ENCODE peak calls at places on chromosomes 1 and 21, in six cellular contexts. N is IMR-90, U is PC-9, W is astrocyte, J is PC-3, K is fibroblast of lung. P is an unnamed sample.

GRCh38 chr1:213244664-213245091 is 193.6 kb downstream of the RPS6KC1 start:
- DNase-seq in N (peak), J (peak), K (peak), U (peak), W (peak), P (peak)

GRCh38 chr21:33403786-33404571 is 766 bp downstream of the IFNGR2 start:
- DNase-seq in U (peak), N (peak), J (peak), W (peak), K (peak), P (peak)

GRCh38 chr1:236507022-236507700 is 16.6 kb upstream of the LGALS8 start:
- DNase-seq in U (no peak), J (no peak), W (peak), N (peak), K (no peak), P (no peak)

GRCh38 chr21:32800056-32800455 is 28.5 kb upstream of the PAXBP1 start:
- DNase-seq in W (no peak), U (no peak), N (peak), K (no peak), J (no peak), P (no peak)

GRCh38 chr1:4964634-4965345 is 310.4 kb downstream of the AJAP1 start:
- DNase-seq in N (no peak), J (no peak), K (no peak), W (no peak), U (no peak), P (no peak)

GRCh38 chr1:77655431-77655974 is 27.0 kb downstream of the ZZZ3 start:
- DNase-seq in J (no peak), U (no peak), W (peak), N (peak), K (no peak), P (no peak)

GRCh38 chr1:201538618-201539551 is at the start of gene NAV1:
- DNase-seq in K (peak), U (peak), J (peak), N (peak), W (peak), P (no peak)

GRCh38 chr1:93758842-93759515 is 77.3 kb upstream of the BCAR3 start:
- DNase-seq in U (peak), J (peak), W (peak), K (peak), N (peak), P (no peak)

GRCh38 chr21:35294231-35294898 is 245.3 kb upstream of the RUNX1 start:
- DNase-seq in U (no peak), J (peak), N (no peak), K (no peak), W (no peak), P (no peak)

GRCh38 chr1:205576011-205576410 is 55.8 kb downstream of the ELK4 start:
- DNase-seq in N (no peak), K (no peak), W (no peak), J (no peak), U (no peak), P (no peak)

GRCh38 chr1:201170533-201171062 is 16.3 kb upstream of the TMEM9 start:
- DNase-seq in N (peak), W (peak), U (peak), J (peak), K (peak), P (peak)

GRCh38 chr1:14296795-14297194 is 301.7 kb upstream of the KAZN start:
- DNase-seq in J (peak), U (no peak), N (peak), K (peak), W (peak), P (no peak)

GRCh38 chr21:46443910-46444309 is 14.8 kb upstream of the DIP2A start:
- DNase-seq in N (no peak), U (no peak), K (no peak), J (no peak), W (no peak), P (no peak)

GRCh38 chr1:42165511-42166210 is 1.1 kb upstream of the GUCA2A start:
- DNase-seq in N (peak), W (peak), U (peak), J (peak), K (peak), P (no peak)

GRCh38 chr1:170096806-170097340 is 22.4 kb upstream of the KIFAP3 start:
- DNase-seq in U (no peak), J (no peak), W (no peak), N (no peak), K (no peak), P (no peak)

GRCh38 chr1:4689271-4689935 is 35.0 kb downstream of the AJAP1 start:
- DNase-seq in U (no peak), W (no peak), N (no peak), J (no peak), K (no peak), P (no peak)

GRCh38 chr1:156346636-156347035 is 8.3 kb downstream of the TSACC start:
- DNase-seq in U (no peak), K (no peak), W (peak), J (no peak), N (peak), P (no peak)

GRCh38 chr1:2070800-2071530 is 20.8 kb downstream of the PRKCZ start:
- DNase-seq in W (no peak), J (no peak), N (no peak), K (no peak), U (no peak), P (no peak)

GRCh38 chr1:87515781-87516180 is 187.1 kb downstream of the LMO4 start:
- DNase-seq in U (no peak), K (peak), W (peak), J (no peak), N (peak), P (no peak)

GRCh38 chr1:11692899-11693590 is 1.5 kb downstream of the DRAXIN start:
- DNase-seq in W (peak), U (peak), J (peak), K (peak), N (peak), P (no peak)

GRCh38 chr1:2961081-2961480 is 60.2 kb upstream of the ACTRT2 start:
- DNase-seq in W (no peak), N (no peak), J (no peak), U (no peak), K (no peak), P (no peak)

GRCh38 chr1:9628541-9629444 is 22.7 kb upstream of the PIK3CD start:
- DNase-seq in K (no peak), J (no peak), W (no peak), U (no peak), N (no peak), P (peak)

GRCh38 chr1:86754265-86754974 is 50.0 kb downstream of the SH3GLB1 start:
- DNase-seq in K (no peak), W (no peak), N (no peak), U (no peak), J (no peak), P (no peak)

GRCh38 chr1:231266811-231267322 is 25.9 kb downstream of the GNPAT start:
- DNase-seq in U (no peak), K (no peak), J (no peak), W (peak), N (peak), P (no peak)

GRCh38 chr1:157369808-157370521 is 182.3 kb downstream of the FCRL5 start:
- DNase-seq in N (peak), J (peak), U (peak), W (no peak), K (peak), P (peak)

GRCh38 chr21:41828884-41829360 is 50.2 kb downstream of the PRDM15 start:
- DNase-seq in N (no peak), U (no peak), W (no peak), J (no peak), K (no peak), P (no peak)

GRCh38 chr1:177945943-177946650 is 23.8 kb downstream of the SEC16B start:
- DNase-seq in W (no peak), K (peak), U (peak), J (peak), N (peak), P (peak)

GRCh38 chr1:85494957-85495266 is 30.0 kb upstream of the DDAH1 start:
- DNase-seq in W (peak), U (no peak), N (peak), J (peak), K (peak), P (no peak)

GRCh38 chr1:222288056-222288455 is 259.8 kb downstream of the HHIPL2 start:
- DNase-seq in N (peak), J (peak), W (no peak), K (peak), U (peak), P (no peak)

GRCh38 chr1:57843760-57844159 is 419.9 kb upstream of the DAB1 start:
- DNase-seq in K (peak), J (no peak), N (no peak), W (peak), U (no peak), P (no peak)

GRCh38 chr1:69139007-69139406 is 428.7 kb upstream of the LRRC7 start:
- DNase-seq in W (no peak), K (no peak), U (no peak), J (no peak), N (no peak), P (no peak)

GRCh38 chr1:26862781-26863676 is at the start of gene SFN:
- DNase-seq in K (no peak), N (no peak), U (peak), W (no peak), J (peak), P (peak)

GRCh38 chr1:113124366-113124765 is 51.4 kb downstream of the LRIG2 start:
- DNase-seq in N (no peak), W (peak), K (no peak), J (no peak), U (no peak), P (no peak)

GRCh38 chr1:236321101-236321500 is 39.3 kb upstream of the ERO1B start:
- DNase-seq in N (no peak), K (no peak), W (no peak), U (no peak), J (no peak), P (no peak)

GRCh38 chr1:241639040-241639652 is 1.0 kb downstream of the CHML start:
- DNase-seq in K (peak), W (no peak), U (peak), N (peak), J (peak), P (peak)

GRCh38 chr21:27581168-27581567 is 614.3 kb upstream of the ADAMTS5 start:
- DNase-seq in N (peak), J (peak), W (peak), U (no peak), K (no peak), P (no peak)

GRCh38 chr1:180415985-180416633 is 86.3 kb downstream of the ACBD6 start:
- DNase-seq in W (peak), U (no peak), N (peak), J (peak), K (peak), P (peak)

GRCh38 chr1:202291961-202292712 is 49.6 kb downstream of the UBE2T start:
- DNase-seq in J (peak), K (peak), W (peak), N (peak), U (peak), P (no peak)

GRCh38 chr1:157540852-157541251 is 11.5 kb downstream of the FCRL5 start:
- DNase-seq in K (no peak), N (no peak), U (no peak), J (peak), W (no peak), P (no peak)

GRCh38 chr1:91885331-91885715 is 628 bp downstream of the TGFBR3 start:
- DNase-seq in K (no peak), N (peak), W (no peak), J (peak), U (no peak), P (no peak)
- H2AFZ ChIP-seq in K (peak), N (peak), W (peak), J (peak), U (peak), P (no peak)

GRCh38 chr1:115643636-115644035 is 1.9 kb downstream of the VANGL1 start:
- DNase-seq in N (no peak), K (no peak), J (no peak), W (no peak), U (no peak), P (no peak)
- H3K4me2 ChIP-seq in N (no peak), K (peak), J (peak), W (peak), U (peak), P (no peak)

GRCh38 chr1:168605443-168605842 is 29.0 kb downstream of the XCL1 start:
- DNase-seq in N (no peak), U (no peak), J (no peak), K (no peak), W (no peak), P (no peak)

GRCh38 chr1:168610111-168610510 is 33.7 kb downstream of the XCL1 start:
- DNase-seq in N (no peak), W (no peak), K (no peak), U (no peak), J (no peak), P (no peak)

GRCh38 chr1:168607872-168608428 is 31.5 kb downstream of the XCL1 start:
- DNase-seq in N (no peak), W (no peak), K (no peak), U (no peak), J (no peak), P (no peak)

GRCh38 chr1:168606096-168606495 is 29.7 kb downstream of the XCL1 start:
- DNase-seq in W (no peak), J (peak), U (no peak), N (no peak), K (no peak), P (no peak)

DNA sequence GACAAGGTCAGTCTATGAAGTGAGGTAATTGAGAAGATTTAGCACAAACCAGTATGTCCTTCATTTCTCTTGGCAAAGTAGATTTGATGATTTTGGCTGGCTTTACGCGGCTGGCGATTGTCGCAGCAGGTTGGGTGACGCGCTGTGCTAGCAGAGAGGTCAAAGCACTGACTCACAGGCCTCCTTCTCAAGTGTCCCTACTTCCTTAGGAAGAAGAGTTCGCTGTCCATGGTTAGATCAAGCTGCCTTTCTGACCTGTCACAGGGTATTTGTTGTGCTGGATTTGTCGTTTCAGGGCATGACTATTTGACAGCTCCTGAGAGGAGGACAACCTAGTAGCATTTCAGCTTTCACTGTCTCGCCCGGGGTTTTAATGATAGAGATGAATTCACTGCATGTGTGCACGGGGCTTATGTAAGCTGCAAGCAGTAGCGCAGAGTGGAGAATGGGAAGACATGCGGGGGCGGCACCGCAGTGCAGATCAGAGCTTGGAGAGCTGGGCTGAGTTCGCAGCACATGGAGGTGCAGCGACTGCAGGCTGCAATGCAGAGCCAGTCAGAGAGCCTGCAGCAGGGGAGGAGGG is 32.8 kb downstream of the XCL1 start:
- DNase-seq in K (peak), N (peak), J (peak), W (peak), U (peak), P (no peak)
- H2AFZ ChIP-seq in K (no peak), N (no peak), J (no peak), W (no peak), U (no peak), P (no peak)

GRCh38 chr1:116104667-116105066 is 6.5 kb upstream of the MAB21L3 start:
- DNase-seq in N (no peak), K (no peak), W (no peak), J (no peak), U (no peak), P (no peak)

GRCh38 chr1:116110507-116111195 is 548 bp upstream of the MAB21L3 start:
- DNase-seq in W (no peak), K (no peak), J (no peak), N (no peak), U (no peak), P (no peak)

GRCh38 chr1:116111196-116112021 is at the start of gene MAB21L3:
- DNase-seq in W (no peak), K (no peak), J (peak), U (no peak), N (no peak), P (no peak)

DNA sequence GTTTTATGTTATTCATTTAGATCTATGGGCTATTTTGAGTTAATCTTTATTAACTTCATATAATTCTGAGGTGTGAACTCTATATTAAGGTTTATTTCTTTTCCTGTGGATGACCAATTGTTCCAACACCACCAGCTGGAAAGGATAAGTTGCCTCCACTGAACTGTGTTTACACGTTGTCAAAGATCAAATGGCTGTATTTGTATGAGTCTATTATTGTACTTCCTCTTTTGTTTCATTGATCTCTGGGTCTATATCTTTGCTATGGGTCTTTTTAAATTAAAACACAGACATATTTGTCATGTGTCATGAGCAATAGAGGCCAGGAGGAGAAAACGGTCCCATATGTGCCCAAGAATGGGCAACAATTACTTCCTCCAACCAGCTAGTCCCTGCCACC is 5.2 kb upstream of the MAB21L3 start:
- DNase-seq in N (no peak), J (no peak), K (no peak), U (no peak), W (no peak), P (no peak)
- H3K4me2 ChIP-seq in N (no peak), J (no peak), K (no peak), U (no peak), W (no peak), P (no peak)

DNA sequence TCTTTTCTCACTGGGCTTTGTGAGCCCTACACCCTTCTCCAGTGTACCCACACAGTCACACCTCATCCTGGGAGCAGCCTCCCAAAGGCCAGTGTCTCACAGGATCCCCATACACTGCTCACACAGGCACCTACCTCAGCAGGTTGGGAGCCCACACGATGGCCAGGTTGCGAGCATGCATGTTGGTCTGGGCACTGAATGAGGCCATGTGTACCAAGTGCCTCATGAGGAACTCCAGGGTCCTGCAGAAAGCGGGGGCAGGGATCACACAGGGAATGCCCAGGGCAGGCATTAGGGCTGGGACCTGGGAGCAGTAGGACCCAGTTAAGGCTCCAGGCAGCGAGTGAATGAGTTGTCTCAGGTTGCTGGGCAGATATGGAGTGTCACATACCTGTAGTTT is 8.5 kb upstream of the USF1 start:
- DNase-seq in W (no peak), K (no peak), N (no peak), U (no peak), J (no peak), P (no peak)
- H2AFZ ChIP-seq in W (no peak), K (no peak), N (no peak), U (no peak), J (no peak), P (no peak)

DNA sequence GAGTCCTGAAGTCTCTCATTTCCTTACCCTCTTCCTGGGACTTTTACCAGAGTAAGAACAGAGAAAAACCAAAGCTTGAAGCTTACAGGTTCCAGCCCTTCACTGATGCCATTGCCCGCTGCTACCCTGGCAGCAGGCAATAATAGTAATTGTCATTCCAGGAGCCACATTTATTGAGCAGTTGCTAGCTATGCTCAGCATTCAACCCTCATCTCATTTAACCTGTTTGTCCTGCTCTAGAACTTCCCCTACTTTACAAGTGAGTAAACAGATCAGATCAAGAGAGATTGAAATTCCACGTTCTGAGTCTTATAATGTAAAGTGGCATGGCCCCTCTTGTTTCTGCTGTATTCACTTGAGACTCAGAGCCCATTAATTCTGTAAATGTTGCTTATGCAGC is 80.4 kb downstream of the ATP1A1 start:
- DNase-seq in J (peak), K (no peak), U (no peak), N (no peak), W (no peak), P (no peak)
- H3K4me2 ChIP-seq in J (peak), K (no peak), U (peak), N (no peak), W (no peak), P (no peak)

GRCh38 chr1:196873385-196873784 is 14.5 kb upstream of the CFHR4 start:
- DNase-seq in N (no peak), W (peak), U (no peak), J (no peak), K (no peak), P (no peak)

GRCh38 chr1:196875935-196876334 is 11.9 kb upstream of the CFHR4 start:
- DNase-seq in U (no peak), K (no peak), J (no peak), W (no peak), N (no peak), P (no peak)

DNA sequence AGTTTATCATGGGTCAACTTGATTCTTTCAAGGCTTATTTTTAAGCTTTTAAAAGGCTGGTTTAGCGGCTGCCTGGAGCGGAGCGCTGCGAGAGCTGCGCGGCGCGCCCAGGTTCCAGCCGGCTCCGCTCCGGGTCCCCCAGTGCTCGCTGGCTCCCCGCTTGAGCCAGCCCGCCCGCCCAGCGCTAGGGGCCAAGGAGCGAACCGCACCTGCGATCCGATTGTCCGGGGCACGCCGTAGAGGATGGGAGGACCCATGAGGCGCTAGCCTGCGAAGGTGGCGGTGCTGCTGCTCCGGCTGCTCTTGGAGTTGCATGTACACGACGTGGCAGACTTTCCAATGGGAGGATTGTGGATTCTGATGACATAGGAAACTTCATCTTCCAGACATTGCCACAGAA is 9.9 kb upstream of the CFHR4 start:
- DNase-seq in U (no peak), K (peak), J (no peak), N (peak), W (peak), P (no peak)
- H2AFZ ChIP-seq in U (no peak), K (peak), J (no peak), N (peak), W (peak), P (no peak)

P was measured in OCI-LY7.